ENCODE peak calls at places on chromosomes 12 and 14, in nine cellular contexts. K is endothelial cell of umbilical vein, M is A549, D is upper lobe of left lung, W is IMR-90, J is gastrocnemius medialis, S is transverse colon, F is Peyer's patch, Y is HCT116. C is an unnamed sample. For H3K4me1, the result is how much of the 10 kb centered on the place peaks cover.

GRCh38 chr14:54673193-54674121 is 106.5 kb downstream of the SAMD4A start:
- DNase-seq in F (no peak), Y (no peak), W (peak), D (no peak), J (no peak), K (no peak), M (no peak), S (no peak), C (no peak)

GRCh38 chr12:614727-615060 is 48.6 kb downstream of the NINJ2 start:
- DNase-seq in S (no peak), Y (no peak), W (no peak), K (no peak), D (no peak), M (no peak), J (no peak), F (no peak), C (no peak)

GRCh38 chr12:4664111-4664510 is 15.2 kb downstream of the NDUFA9 start:
- DNase-seq in K (no peak), J (no peak), S (no peak), M (no peak), Y (no peak), D (no peak), W (peak), F (no peak), C (no peak)

GRCh38 chr12:105590571-105590970 is 260.1 kb downstream of the C12orf75 start:
- DNase-seq in M (no peak), S (no peak), Y (no peak), D (no peak), K (peak), W (no peak), F (no peak), J (no peak), C (no peak)

GRCh38 chr14:97900187-97900586 is 1103.0 kb downstream of the VRK1 start:
- DNase-seq in Y (no peak), J (no peak), M (no peak), D (no peak), F (no peak), K (no peak), S (no peak), W (no peak), C (no peak)

GRCh38 chr12:16324772-16325171 is 22.7 kb upstream of the MGST1 start:
- DNase-seq in Y (no peak), K (no peak), J (no peak), D (no peak), S (no peak), W (no peak), M (no peak), F (no peak), C (no peak)

GRCh38 chr12:32125455-32126084 is 18.9 kb downstream of the BICD1 start:
- DNase-seq in M (no peak), D (no peak), K (no peak), J (no peak), S (no peak), F (no peak), W (peak), Y (no peak), C (no peak)

GRCh38 chr12:31959701-31960391 is 631 bp downstream of the RESF1 start:
- DNase-seq in S (peak), F (peak), M (peak), J (peak), D (peak), Y (no peak), W (peak), K (peak), C (peak)

GRCh38 chr12:57229041-57229633 is 374 bp upstream of the SHMT2 start:
- DNase-seq in F (peak), Y (no peak), M (no peak), D (no peak), K (no peak), S (no peak), W (no peak), J (no peak), C (no peak)

GRCh38 chr14:72562300-72562699 is 331.6 kb downstream of the DPF3 start:
- DNase-seq in M (no peak), K (no peak), J (no peak), D (no peak), F (no peak), S (no peak), Y (no peak), W (no peak), C (no peak)

GRCh38 chr14:104598461-104599273 is 5.9 kb downstream of the TMEM179 start:
- DNase-seq in S (no peak), J (no peak), D (no peak), W (no peak), M (no peak), K (no peak), F (no peak), Y (no peak), C (no peak)

GRCh38 chr14:75182820-75183219 is 6.4 kb upstream of the TMED10 start:
- DNase-seq in K (no peak), Y (no peak), S (no peak), F (no peak), D (no peak), J (no peak), M (no peak), W (peak), C (no peak)

GRCh38 chr12:11408096-11408495 is 12.7 kb upstream of the PRB2 start:
- DNase-seq in S (no peak), M (no peak), D (no peak), F (no peak), W (no peak), K (no peak), Y (no peak), J (no peak), C (no peak)

GRCh38 chr12:6552140-6552551 is 3.7 kb downstream of the IFFO1 start:
- DNase-seq in W (no peak), D (no peak), Y (no peak), K (no peak), J (peak), S (no peak), F (no peak), M (no peak), C (no peak)

GRCh38 chr12:22037952-22038351 is 8.1 kb upstream of the CMAS start:
- DNase-seq in J (no peak), M (no peak), S (no peak), D (no peak), W (no peak), F (no peak), K (no peak), Y (no peak), C (no peak)

GRCh38 chr12:2691001-2691339 is 103.8 kb upstream of the FKBP4 start:
- DNase-seq in W (peak), S (peak), M (peak), Y (no peak), J (no peak), F (peak), D (no peak), K (no peak), C (no peak)

GRCh38 chr12:34346372-34347034 is 324.2 kb downstream of the ALG10 start:
- DNase-seq in S (no peak), D (no peak), W (no peak), J (no peak), Y (no peak), F (no peak), M (no peak), K (no peak), C (no peak)

GRCh38 chr12:60398547-60398946 is 802.7 kb downstream of the SLC16A7 start:
- DNase-seq in K (no peak), Y (no peak), D (no peak), W (no peak), S (no peak), M (no peak), J (no peak), F (no peak), C (no peak)

GRCh38 chr12:85564786-85565185 is 271.4 kb downstream of the RASSF9 start:
- DNase-seq in D (no peak), J (no peak), F (no peak), W (no peak), K (no peak), Y (no peak), S (no peak), M (no peak), C (no peak)

GRCh38 chr14:36625014-36625413 is 36.6 kb upstream of the PAX9 start:
- DNase-seq in Y (no peak), M (no peak), W (no peak), F (no peak), S (no peak), J (no peak), D (no peak), K (no peak), C (no peak)

GRCh38 chr14:64465856-64466554 is 706 bp downstream of the AKAP5 start:
- DNase-seq in K (peak), D (no peak), F (no peak), S (no peak), M (peak), J (no peak), Y (no peak), W (peak), C (no peak)

GRCh38 chr14:42192659-42193425 is 586.2 kb downstream of the LRFN5 start:
- DNase-seq in F (no peak), Y (peak), K (peak), W (peak), S (no peak), M (peak), D (no peak), J (no peak), C (no peak)

GRCh38 chr14:75277796-75278421 is 719 bp upstream of the FOS start:
- DNase-seq in W (peak), K (peak), Y (no peak), J (no peak), M (no peak), D (no peak), S (no peak), F (no peak), C (no peak)

GRCh38 chr12:2494490-2495192 is 300.1 kb upstream of the FKBP4 start:
- DNase-seq in K (no peak), D (no peak), F (peak), Y (no peak), J (no peak), W (no peak), M (no peak), S (peak), C (no peak)

GRCh38 chr12:88836156-88836555 is 255.9 kb upstream of the KITLG start:
- DNase-seq in K (no peak), J (no peak), M (peak), S (no peak), Y (no peak), W (no peak), D (no peak), F (no peak), C (no peak)

GRCh38 chr14:67564236-67564635 is 31.1 kb downstream of the PLEKHH1 start:
- DNase-seq in M (no peak), F (no peak), K (no peak), J (no peak), W (no peak), Y (no peak), D (no peak), S (no peak), C (no peak)

GRCh38 chr12:58341791-58342190 is 400.4 kb downstream of the ATP23 start:
- DNase-seq in Y (no peak), F (no peak), J (no peak), M (no peak), D (no peak), S (no peak), K (peak), W (peak), C (no peak)

GRCh38 chr14:65261425-65261920 is 151.1 kb upstream of the FUT8 start:
- DNase-seq in D (no peak), Y (no peak), J (no peak), W (peak), S (no peak), F (peak), K (no peak), M (no peak), C (no peak)

GRCh38 chr12:74120644-74121043 is 417.0 kb upstream of the ATXN7L3B start:
- DNase-seq in S (no peak), F (no peak), Y (no peak), W (no peak), J (no peak), M (no peak), K (no peak), D (no peak), C (no peak)

GRCh38 chr14:66634876-66635275 is 126.9 kb downstream of the GPHN start:
- DNase-seq in Y (no peak), W (no peak), F (no peak), M (no peak), D (no peak), J (no peak), S (no peak), K (peak), C (no peak)

GRCh38 chr14:68688872-68689371 is 103.9 kb downstream of the ZFP36L1 start:
- DNase-seq in K (no peak), M (peak), D (no peak), W (peak), J (no peak), S (no peak), F (peak), Y (no peak), C (no peak)

GRCh38 chr12:57135487-57135886 is 7.2 kb downstream of the LRP1 start:
- DNase-seq in F (no peak), J (no peak), K (no peak), M (no peak), D (no peak), W (peak), Y (no peak), S (peak), C (no peak)

GRCh38 chr12:19915392-19916192 is 452.7 kb upstream of the PDE3A start:
- DNase-seq in Y (peak), K (peak), D (no peak), S (no peak), F (no peak), W (peak), M (peak), J (no peak), C (no peak)

GRCh38 chr12:132342828-132343227 is 13.4 kb upstream of the GALNT9 start:
- DNase-seq in S (no peak), D (no peak), J (no peak), W (no peak), K (no peak), F (no peak), M (no peak), Y (no peak), C (no peak)

GRCh38 chr14:62158779-62159178 is 396.6 kb downstream of the SNAPC1 start:
- DNase-seq in D (no peak), Y (no peak), W (no peak), M (no peak), F (no peak), S (no peak), J (no peak), K (no peak), C (no peak)

GRCh38 chr12:112303004-112303403 is 79.2 kb downstream of the HECTD4 start:
- DNase-seq in W (peak), F (no peak), S (no peak), J (no peak), Y (no peak), D (no peak), M (peak), K (peak), C (no peak)

GRCh38 chr14:101719045-101719645 is 42.4 kb upstream of the PPP2R5C start:
- DNase-seq in S (no peak), J (no peak), Y (no peak), W (no peak), M (no peak), D (peak), K (no peak), F (no peak), C (no peak)
- H3K4me1 ChIP-seq in S (under half), J (under half), Y (under half), W (under half), M (under half), D (under half), K (under half), F (under half), C (under half)

GRCh38 chr12:116217045-116217444 is 60.4 kb downstream of the MED13L start:
- DNase-seq in S (no peak), W (no peak), K (no peak), Y (no peak), J (no peak), D (no peak), F (no peak), M (no peak), C (no peak)

GRCh38 chr12:116220756-116221155 is 56.7 kb downstream of the MED13L start:
- DNase-seq in S (no peak), J (no peak), M (no peak), Y (no peak), K (no peak), F (no peak), D (no peak), W (no peak), C (no peak)

GRCh38 chr12:116222358-116222757 is 55.1 kb downstream of the MED13L start:
- DNase-seq in F (peak), W (peak), S (peak), D (peak), Y (peak), J (peak), K (peak), M (peak), C (no peak)
- TF ChIP-seq POLR2A in F (no peak), W (no peak), S (no peak), D (no peak), Y (no peak), J (no peak), K (no peak), M (no peak), C (no peak)

GRCh38 chr12:108498136-108498535 is 16.9 kb upstream of the FICD start:
- DNase-seq in D (no peak), J (no peak), W (no peak), M (no peak), F (no peak), Y (no peak), S (no peak), K (no peak), C (no peak)

GRCh38 chr12:108491256-108491655 is 23.8 kb upstream of the FICD start:
- DNase-seq in J (no peak), F (no peak), W (no peak), K (no peak), M (no peak), Y (no peak), D (no peak), S (no peak), C (no peak)

GRCh38 chr12:108495823-108496579 is 19.1 kb upstream of the FICD start:
- DNase-seq in K (no peak), F (no peak), J (no peak), Y (no peak), M (no peak), D (no peak), S (no peak), W (no peak), C (no peak)

GRCh38 chr12:108495054-108495453 is 20.0 kb upstream of the FICD start:
- DNase-seq in K (peak), Y (peak), D (no peak), W (peak), M (peak), S (no peak), F (no peak), J (no peak), C (no peak)
- TF ChIP-seq CTCF in K (peak), Y (peak), D (peak), W (peak), M (peak), S (peak), F (no peak), J (peak), C (peak)

GRCh38 chr14:20612403-20612802 is 21.2 kb upstream of the RNASE12 start:
- DNase-seq in Y (no peak), K (no peak), F (no peak), D (no peak), S (no peak), J (no peak), W (no peak), M (no peak), C (no peak)

GRCh38 chr14:20611277-20611676 is 20.1 kb upstream of the RNASE12 start:
- DNase-seq in J (no peak), F (no peak), D (no peak), S (no peak), M (no peak), Y (no peak), W (no peak), K (no peak), C (no peak)

GRCh38 chr14:20615996-20616395 is 24.8 kb upstream of the RNASE12 start:
- DNase-seq in M (no peak), K (no peak), F (no peak), J (no peak), W (no peak), D (no peak), S (no peak), Y (no peak), C (no peak)

GRCh38 chr14:20614038-20614840 is 23.1 kb upstream of the RNASE12 start:
- DNase-seq in Y (no peak), K (peak), J (no peak), W (no peak), F (no peak), D (no peak), M (peak), S (no peak), C (no peak)

DNA sequence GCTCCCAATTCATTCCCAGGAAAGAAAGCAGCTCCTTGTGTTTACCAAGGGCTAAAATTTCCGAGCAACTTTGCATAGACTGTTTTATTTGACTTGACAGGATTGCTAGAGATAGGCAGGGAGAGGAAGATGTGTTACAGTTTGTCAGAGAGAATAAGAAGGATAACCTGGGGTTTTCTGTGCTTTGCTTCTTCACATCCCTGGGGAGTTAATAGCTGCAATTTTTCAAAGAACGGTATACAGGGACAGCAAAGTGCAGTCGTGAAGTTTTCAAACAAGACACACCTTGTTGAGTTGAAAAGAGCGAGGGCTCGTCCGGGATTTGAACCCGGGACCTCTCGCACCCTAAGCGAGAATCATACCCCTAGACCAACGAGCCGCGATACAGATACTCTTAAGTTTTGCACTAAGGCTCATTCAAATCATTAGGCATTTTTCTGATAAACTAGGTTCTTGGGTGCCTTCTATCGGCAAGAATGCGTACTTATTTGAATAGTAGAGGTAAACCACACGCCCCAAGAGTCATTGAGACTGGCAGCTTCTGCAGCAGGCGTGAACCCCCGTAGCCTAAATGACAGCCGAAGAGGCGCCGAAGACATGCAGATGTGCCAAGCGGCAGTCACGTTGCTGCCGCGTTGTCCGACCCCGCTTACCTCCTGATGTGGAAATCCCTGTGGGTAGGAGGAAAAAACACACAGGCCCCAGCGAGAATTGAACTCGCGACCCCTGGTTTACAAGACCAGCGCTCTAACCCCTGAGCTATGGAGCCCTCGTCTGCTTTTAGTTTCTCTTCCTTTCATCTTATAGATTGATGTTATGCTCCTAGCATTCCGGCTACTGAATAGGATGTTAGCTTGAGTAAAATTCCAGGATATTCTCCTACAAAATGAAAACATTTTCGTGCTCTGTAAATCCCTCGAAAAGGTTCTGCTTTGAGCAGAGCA is 22.2 kb upstream of the RNASE12 start:
- DNase-seq in F (peak), W (peak), S (peak), J (peak), D (peak), M (peak), Y (peak), K (peak), C (no peak)
- H3K4me1 ChIP-seq in F (under half), W (under half), S (under half), J (under half), D (under half), M (under half), Y (under half), K (under half), C (under half)

DNA sequence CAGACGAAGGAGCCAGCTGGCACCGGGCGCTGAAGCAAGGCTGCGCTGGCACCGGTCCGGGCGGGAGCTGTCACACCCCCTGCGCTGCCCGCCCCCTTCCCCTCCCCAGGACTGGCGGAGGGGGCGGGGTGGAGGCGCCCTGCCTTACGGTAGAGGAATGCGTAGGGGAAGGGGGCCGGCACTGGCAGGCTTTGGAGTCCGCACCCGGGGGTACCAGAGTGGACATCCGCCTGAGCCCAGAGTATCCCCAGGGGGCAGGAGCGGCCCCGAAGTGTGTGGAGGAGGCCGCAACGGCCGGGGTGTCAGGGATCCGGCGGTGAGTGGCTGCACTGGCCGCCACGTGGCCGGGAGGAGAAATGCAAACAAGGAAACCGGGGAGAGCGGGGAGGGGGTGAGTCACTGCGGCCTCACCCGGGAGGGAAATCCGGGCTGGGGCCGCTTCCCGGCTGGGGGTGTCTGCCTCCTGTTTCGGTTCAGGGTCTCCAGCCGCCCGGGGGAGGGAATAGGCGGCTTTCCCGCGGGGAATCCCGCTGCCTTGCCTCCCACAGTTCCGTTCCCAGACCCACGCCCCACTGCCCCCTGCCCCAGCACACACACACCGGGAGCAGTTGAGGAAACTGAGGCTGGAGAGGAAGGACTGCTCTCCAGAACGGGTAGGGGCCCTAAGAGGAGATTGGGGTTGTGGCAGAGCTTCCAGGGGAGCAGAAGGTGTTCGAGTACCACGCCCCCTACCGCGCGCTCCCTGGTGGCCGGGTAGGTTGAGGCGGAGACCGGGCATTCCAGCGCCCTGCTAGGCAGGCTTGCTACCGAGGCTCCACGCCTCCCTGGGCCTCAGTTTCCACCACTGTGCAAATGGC is at the start of gene RAPGEF3:
- DNase-seq in F (peak), Y (no peak), M (peak), J (peak), S (peak), D (peak), K (peak), W (peak), C (no peak)
- TF ChIP-seq POLR2A in F (no peak), Y (no peak), M (peak), J (peak), S (peak), D (no peak), K (peak), W (peak), C (peak)

GRCh38 chr14:90274019-90274418 is 17.7 kb downstream of the PSMC1 start:
- DNase-seq in K (no peak), S (no peak), W (no peak), F (no peak), M (peak), J (no peak), Y (no peak), D (no peak), C (no peak)
- TF ChIP-seq CTCF in K (peak), S (no peak), W (no peak), F (no peak), M (no peak), J (no peak), Y (no peak), D (no peak), C (no peak)

C was measured in esophagus squamous epithelium.